ENCODE peak calls at places on chromosomes 11 and 22, in ten cellular contexts. E, U, A, F, W, G, H, M, C and D are unnamed samples.

GRCh38 chr22:39039306-39040126 is 1.1 kb upstream of the APOBEC3F start:
- DNase-seq in E (no peak), U (no peak), A (no peak), F (no peak), W (no peak), G (no peak), H (no peak), M (no peak), C (no peak), D (no peak)

GRCh38 chr11:84886344-84886743 is 740.8 kb downstream of the DLG2 start:
- DNase-seq in E (no peak), U (no peak), A (no peak), F (no peak), W (no peak), G (no peak), H (peak), M (no peak), C (no peak), D (no peak)

GRCh38 chr11:9461068-9461759 is 402 bp downstream of the ZNF143 start:
- DNase-seq in E (peak), U (peak), A (peak), F (peak), W (peak), G (peak), H (peak), M (peak), C (peak), D (peak)

GRCh38 chr11:19872526-19873135 is 160.0 kb downstream of the NAV2 start:
- DNase-seq in E (no peak), U (no peak), A (no peak), F (no peak), W (no peak), G (no peak), H (no peak), M (peak), C (no peak), D (no peak)

GRCh38 chr22:43515902-43516301 is 104.1 kb downstream of the MPPED1 start:
- DNase-seq in E (no peak), U (no peak), A (no peak), F (no peak), W (no peak), G (no peak), H (no peak), M (peak), C (no peak), D (no peak)

GRCh38 chr11:36313750-36314500 is 17.8 kb downstream of the PRR5L start:
- DNase-seq in E (no peak), U (no peak), A (no peak), F (no peak), W (no peak), G (no peak), H (no peak), M (no peak), C (no peak), D (no peak)

GRCh38 chr11:78823588-78823987 is 248.9 kb upstream of the NARS2 start:
- DNase-seq in E (no peak), U (no peak), A (no peak), F (no peak), W (no peak), G (no peak), H (no peak), M (no peak), C (no peak), D (no peak)

GRCh38 chr22:46959369-46959768 is 196.9 kb downstream of the TBC1D22A start:
- DNase-seq in E (no peak), U (no peak), A (no peak), F (no peak), W (no peak), G (peak), H (no peak), M (no peak), C (no peak), D (no peak)

GRCh38 chr11:75872887-75873416 is 57.9 kb downstream of the UVRAG start:
- DNase-seq in E (no peak), U (no peak), A (no peak), F (no peak), W (no peak), G (no peak), H (no peak), M (no peak), C (no peak), D (no peak)

GRCh38 chr11:35223429-35223828 is 84.5 kb downstream of the CD44 start:
- DNase-seq in E (no peak), U (peak), A (no peak), F (no peak), W (no peak), G (no peak), H (peak), M (peak), C (peak), D (no peak)

GRCh38 chr11:75240381-75241035 is at the start of gene TPBGL:
- DNase-seq in E (no peak), U (no peak), A (no peak), F (peak), W (no peak), G (no peak), H (no peak), M (peak), C (no peak), D (no peak)

GRCh38 chr11:16883179-16883578 is 131.0 kb downstream of the PLEKHA7 start:
- DNase-seq in E (no peak), U (no peak), A (peak), F (no peak), W (no peak), G (peak), H (no peak), M (no peak), C (no peak), D (no peak)

GRCh38 chr11:67439321-67440228 is 2.1 kb upstream of the PTPRCAP start:
- DNase-seq in E (no peak), U (no peak), A (peak), F (peak), W (no peak), G (peak), H (peak), M (no peak), C (peak), D (no peak)

GRCh38 chr11:122097419-122098001 is 18.5 kb downstream of the BLID start:
- DNase-seq in E (no peak), U (no peak), A (peak), F (no peak), W (no peak), G (no peak), H (no peak), M (no peak), C (peak), D (no peak)

GRCh38 chr11:129828301-129828836 is 12.7 kb downstream of the TMEM45B start:
- DNase-seq in E (no peak), U (no peak), A (peak), F (no peak), W (no peak), G (peak), H (no peak), M (no peak), C (no peak), D (no peak)

GRCh38 chr11:12741671-12742216 is 67.5 kb downstream of the TEAD1 start:
- DNase-seq in E (no peak), U (no peak), A (no peak), F (no peak), W (no peak), G (no peak), H (no peak), M (no peak), C (peak), D (no peak)

GRCh38 chr11:134476435-134477021 is 64.5 kb upstream of the B3GAT1 start:
- DNase-seq in E (no peak), U (no peak), A (no peak), F (no peak), W (no peak), G (peak), H (no peak), M (peak), C (no peak), D (no peak)

GRCh38 chr11:121351089-121351488 is 58.5 kb downstream of the SC5D start:
- DNase-seq in E (no peak), U (no peak), A (no peak), F (no peak), W (no peak), G (no peak), H (no peak), M (no peak), C (no peak), D (no peak)

GRCh38 chr11:121122328-121122727 is 21.3 kb downstream of the TECTA start:
- DNase-seq in E (no peak), U (no peak), A (no peak), F (no peak), W (no peak), G (no peak), H (no peak), M (no peak), C (no peak), D (no peak)

GRCh38 chr11:45921561-45922424 is 663 bp upstream of the LARGE2 start:
- DNase-seq in E (no peak), U (no peak), A (no peak), F (no peak), W (no peak), G (peak), H (no peak), M (peak), C (no peak), D (no peak)

GRCh38 chr22:37784829-37785495 is 22.8 kb upstream of the GCAT start:
- DNase-seq in E (no peak), U (no peak), A (peak), F (no peak), W (no peak), G (peak), H (no peak), M (peak), C (no peak), D (no peak)

GRCh38 chr11:130055637-130056036 is 14.1 kb upstream of the APLP2 start:
- DNase-seq in E (no peak), U (no peak), A (no peak), F (no peak), W (no peak), G (no peak), H (peak), M (no peak), C (peak), D (no peak)

GRCh38 chr11:37124384-37124783 is 526.3 kb upstream of the RAG2 start:
- DNase-seq in E (no peak), U (no peak), A (peak), F (no peak), W (no peak), G (no peak), H (no peak), M (no peak), C (no peak), D (no peak)

GRCh38 chr22:45584121-45584570 is 81.5 kb downstream of the FBLN1 start:
- DNase-seq in E (no peak), U (no peak), A (no peak), F (no peak), W (no peak), G (no peak), H (peak), M (no peak), C (peak), D (no peak)

GRCh38 chr11:113305440-113306336 is 8.7 kb upstream of the TTC12 start:
- DNase-seq in E (peak), U (peak), A (peak), F (peak), W (peak), G (peak), H (peak), M (peak), C (peak), D (no peak)

GRCh38 chr11:7421136-7421535 is 64.2 kb upstream of the OLFML1 start:
- DNase-seq in E (no peak), U (no peak), A (no peak), F (no peak), W (no peak), G (no peak), H (no peak), M (no peak), C (no peak), D (no peak)